ENCODE peak calls at places on chromosomes 16 and 17, in seven cellular contexts. X is AG10803, N is transverse colon, F is cardiac fibroblast, Y is fibroblast of lung, K is dorsolateral prefrontal cortex, H is mucosa of descending colon. Q is an unnamed sample.

GRCh38 chr17:74190154-74190553 is 13.3 kb upstream of the RPL38 start:
- DNase-seq in N (no peak), X (peak; percentile 58), K (no peak), Y (peak; percentile 72), H (no peak), F (peak; percentile 69), Q (peak; percentile 82)

GRCh38 chr16:47779201-47780016 is 318.3 kb downstream of the PHKB start:
- DNase-seq in N (no peak), F (peak; percentile 56), X (peak; percentile 15), Y (peak; percentile 5), H (no peak), K (peak; percentile 46), Q (peak; percentile 53)

GRCh38 chr16:87132361-87133014 is 184.7 kb downstream of the C16orf95 start:
- DNase-seq in X (peak; percentile 78), K (peak; percentile 38), H (no peak), Y (peak; percentile 47), N (no peak), F (peak; percentile 69), Q (peak; percentile 87)

GRCh38 chr16:23434380-23434779 is 18.6 kb downstream of the COG7 start:
- DNase-seq in H (no peak), F (peak; percentile 81), N (no peak), K (no peak), X (peak; percentile 69), Y (peak; percentile 82), Q (peak; percentile 85)

GRCh38 chr17:49783051-49783715 is 5.3 kb upstream of the KAT7 start:
- DNase-seq in Y (no peak), H (no peak), N (no peak), K (no peak), X (peak; percentile 29), F (no peak), Q (no peak)

GRCh38 chr17:61149862-61150362 is 249.7 kb upstream of the TBX2 start:
- DNase-seq in Y (no peak), F (no peak), H (no peak), X (no peak), N (no peak), K (no peak), Q (no peak)

GRCh38 chr16:62256406-62256805 is 220.2 kb upstream of the CDH8 start:
- DNase-seq in N (no peak), K (no peak), X (no peak), F (no peak), Y (no peak), H (no peak), Q (peak; percentile 0)

GRCh38 chr17:76163919-76164318 is 22.9 kb upstream of the FOXJ1 start:
- DNase-seq in Y (no peak), K (no peak), F (no peak), H (no peak), X (no peak), N (no peak), Q (no peak)

GRCh38 chr17:60604686-60605334 is 4.8 kb downstream of the PPM1D start:
- DNase-seq in X (peak; percentile 86), Y (peak; percentile 41), K (no peak), H (no peak), F (peak; percentile 66), N (no peak), Q (peak; percentile 44)

GRCh38 chr17:76547183-76547641 is 7.4 kb downstream of the PRCD start:
- DNase-seq in X (peak; percentile 72), N (peak; percentile 67), F (peak; percentile 83), H (no peak), Y (peak; percentile 88), K (peak; percentile 73), Q (peak; percentile 83)

GRCh38 chr16:15055141-15056053 is 477 bp downstream of the NTAN1 start:
- DNase-seq in Y (peak; percentile 42), N (peak; percentile 69), X (peak; percentile 34), H (peak; percentile 87), F (peak; percentile 39), K (peak; percentile 30), Q (peak; percentile 42)

GRCh38 chr17:41494524-41494923 is 4.8 kb upstream of the KRT36 start:
- DNase-seq in F (no peak), X (peak; percentile 45), N (no peak), K (no peak), H (no peak), Y (no peak), Q (no peak)

GRCh38 chr16:77729951-77730350 is 7.6 kb downstream of the NUDT7 start:
- DNase-seq in F (no peak), Y (no peak), N (no peak), H (no peak), X (no peak), K (no peak), Q (no peak)

GRCh38 chr16:49530396-49530795 is 156.8 kb downstream of the C16orf78 start:
- DNase-seq in K (no peak), X (no peak), N (no peak), H (no peak), F (no peak), Y (no peak), Q (no peak)

GRCh38 chr17:30349252-30349651 is 15.4 kb upstream of the TMIGD1 start:
- DNase-seq in N (no peak), Y (no peak), H (no peak), X (no peak), F (no peak), K (no peak), Q (no peak)

GRCh38 chr17:31524926-31525800 is 133.7 kb downstream of the RAB11FIP4 start:
- DNase-seq in Y (peak; percentile 88), X (peak; percentile 95), K (peak; percentile 84), F (peak; percentile 96), N (peak; percentile 91), H (peak; percentile 87), Q (peak; percentile 97)

GRCh38 chr17:65359016-65359415 is 202.4 kb downstream of the AXIN2 start:
- DNase-seq in F (peak; percentile 53), N (no peak), X (peak; percentile 77), Y (peak; percentile 54), H (no peak), K (no peak), Q (peak; percentile 74)

GRCh38 chr17:45976391-45976754 is 22.7 kb upstream of the STH start:
- DNase-seq in K (no peak), X (no peak), N (no peak), Y (no peak), H (no peak), F (no peak), Q (no peak)

GRCh38 chr17:76843703-76844484 is 24.3 kb upstream of the MGAT5B start:
- DNase-seq in H (no peak), X (no peak), K (no peak), F (no peak), N (no peak), Y (no peak), Q (no peak)

GRCh38 chr16:4042581-4042980 is 73.7 kb downstream of the ADCY9 start:
- DNase-seq in X (no peak), H (no peak), Y (no peak), K (no peak), N (no peak), F (no peak), Q (no peak)

GRCh38 chr17:42389135-42389417 is 834 bp upstream of the STAT3 start:
- DNase-seq in K (no peak), F (no peak), X (no peak), N (no peak), H (peak; percentile 66), Y (no peak), Q (no peak)

GRCh38 chr17:58228679-58229078 is 9.6 kb upstream of the MKS1 start:
- DNase-seq in X (no peak), N (no peak), Y (no peak), F (no peak), K (no peak), H (no peak), Q (no peak)

GRCh38 chr16:50547340-50547865 is 793 bp upstream of the NKD1 start:
- DNase-seq in Y (no peak), N (peak; percentile 56), F (peak; percentile 1), H (peak; percentile 77), X (no peak), K (no peak), Q (peak; percentile 8)

GRCh38 chr17:47368262-47368661 is 44.5 kb downstream of the EFCAB13 start:
- DNase-seq in Y (no peak), K (no peak), H (no peak), X (no peak), N (no peak), F (no peak), Q (no peak)

GRCh38 chr16:51237207-51237606 is 86.1 kb upstream of the SALL1 start:
- DNase-seq in Y (no peak), X (no peak), H (no peak), N (no peak), F (no peak), K (no peak), Q (no peak)

GRCh38 chr17:4999429-5000093 is 1.8 kb downstream of the KIF1C start:
- DNase-seq in H (no peak), X (no peak), Y (no peak), F (no peak), K (no peak), N (no peak), Q (no peak)
- H3K4me3 ChIP-seq in H (no peak overlapping the region), X (peak overlapping the region; percentile 97), Y (peak overlapping the region; percentile 93), F (peak overlapping the region; percentile 93), K (peak overlapping the region; percentile 86), N (peak overlapping the region; percentile 89), Q (peak overlapping the region; percentile 82)

DNA sequence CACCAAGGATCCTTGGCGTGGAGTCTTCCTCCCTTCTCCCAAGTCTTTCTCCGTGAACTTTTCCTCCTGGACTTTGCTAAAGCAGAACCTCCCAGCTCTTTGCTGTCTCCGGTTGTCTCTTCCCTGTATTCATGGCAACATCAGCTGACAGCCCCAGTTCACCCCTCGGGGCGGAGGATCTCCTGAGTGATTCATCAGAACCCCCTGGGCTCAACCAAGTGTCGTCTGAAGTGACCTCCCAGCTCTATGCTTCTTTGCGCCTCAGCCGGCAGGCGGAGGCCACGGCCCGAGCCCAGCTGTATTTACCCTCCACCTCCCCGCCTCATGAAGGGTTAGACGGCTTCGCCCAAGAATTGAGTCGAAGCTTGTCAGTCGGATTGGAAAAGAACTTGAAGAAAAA is 943 bp downstream of the CNTROB start:
- DNase-seq in X (peak; percentile 50), H (peak; percentile 70), Y (peak; percentile 53), K (no peak), F (peak; percentile 60), N (peak; percentile 57), Q (peak; percentile 79)
- TF ChIP-seq CTCF in X (peak; percentile 44), H (no peak), Y (peak; percentile 40), K (no peak), F (peak; percentile 45), N (peak; percentile 12), Q (peak; percentile 49)

GRCh38 chr17:3669085-3669347 is 404 bp downstream of the EMC6 start:
- DNase-seq in X (no peak), F (no peak), N (no peak), Y (no peak), H (no peak), K (no peak), Q (no peak)
- H3K4me3 ChIP-seq in X (peak overlapping the region; percentile 89), F (peak overlapping the region; percentile 97), N (peak overlapping the region; percentile 68), Y (peak overlapping the region; percentile 58), H (peak overlapping the region; percentile 94), K (peak overlapping the region; percentile 97), Q (peak overlapping the region; percentile 99)

DNA sequence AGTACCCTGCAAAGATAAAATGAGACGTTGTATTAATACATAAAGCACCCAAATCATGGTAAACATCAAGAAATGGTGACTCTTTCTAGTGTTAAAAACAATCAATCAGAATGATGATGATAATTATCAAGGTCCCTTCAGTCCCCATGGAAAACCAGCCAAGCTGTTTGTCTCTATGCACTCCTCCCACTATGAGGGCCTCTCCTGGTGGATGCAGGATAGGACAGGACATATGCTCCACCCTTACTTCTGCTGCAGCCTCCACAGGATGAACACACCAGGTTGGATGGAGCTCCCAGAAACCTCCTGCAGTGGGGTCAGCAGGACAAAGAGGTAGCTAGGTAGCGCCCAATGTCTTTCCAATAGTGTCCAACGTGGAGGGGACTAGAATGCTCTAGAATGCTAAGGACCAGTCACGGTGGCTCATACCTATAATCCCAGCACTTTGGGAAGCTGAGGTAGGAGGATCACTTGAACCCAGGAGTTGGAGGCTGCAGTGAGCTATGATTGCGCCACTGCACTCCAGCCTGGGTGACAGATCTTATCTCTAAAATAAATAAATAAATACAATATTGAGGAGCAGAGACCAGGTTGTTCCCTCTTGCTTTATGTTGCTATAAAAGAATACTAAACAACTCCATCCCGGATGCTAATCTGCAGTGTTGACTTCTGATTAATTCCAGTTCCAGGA is 9.9 kb upstream of the KDM8 start:
- DNase-seq in H (no peak), N (no peak), K (no peak), F (no peak), X (no peak), Y (no peak), Q (peak; percentile 28)
- TF ChIP-seq CTCF in H (no peak), N (no peak), K (no peak), F (peak; percentile 18), X (peak; percentile 11), Y (peak; percentile 9), Q (peak; percentile 59)

Q was measured in choroid plexus epithelial cell.